ENCODE peak calls at places on chromosome 15, in ten cellular contexts. S, Y, O, T, L, Z, U, J, X and A are unnamed samples. For H3K27me3, the result is how much of the 10 kb centered on the place peaks cover.

GRCh38 chr15:68112711-68113110 is 58.6 kb downstream of the PIAS1 start:
- DNase-seq in L (no peak), T (no peak), S (no peak), U (no peak), Z (no peak), X (no peak), O (no peak), J (no peak), Y (no peak), A (no peak)

GRCh38 chr15:40348471-40348864 is 2.4 kb upstream of the PHGR1 start:
- DNase-seq in S (no peak), J (no peak), Y (no peak), O (no peak), T (no peak), L (no peak), U (no peak), X (no peak), Z (no peak), A (no peak)

GRCh38 chr15:47037003-47037402 is 680.3 kb upstream of the SEMA6D start:
- DNase-seq in T (no peak), U (no peak), Z (no peak), L (no peak), J (no peak), X (no peak), Y (no peak), S (no peak), O (no peak), A (no peak)

GRCh38 chr15:39969871-39970270 is 36.0 kb downstream of the EIF2AK4 start:
- DNase-seq in U (peak), Y (peak), L (peak), X (peak), O (no peak), Z (peak), S (no peak), T (peak), J (no peak), A (peak)

GRCh38 chr15:62559049-62559733 is 394.1 kb upstream of the C2CD4B start:
- DNase-seq in X (no peak), J (no peak), Y (no peak), T (peak), L (no peak), U (peak), O (no peak), Z (no peak), S (no peak), A (peak)

GRCh38 chr15:29449136-29449535 is 179.5 kb upstream of the NSMCE3 start:
- DNase-seq in Z (no peak), X (no peak), O (peak), L (no peak), S (no peak), J (no peak), T (no peak), Y (no peak), U (no peak), A (no peak)

GRCh38 chr15:71219646-71220045 is 104.4 kb downstream of the THSD4 start:
- DNase-seq in U (no peak), Y (no peak), Z (no peak), O (peak), J (peak), X (no peak), L (no peak), T (peak), S (no peak), A (no peak)

GRCh38 chr15:29805043-29805707 is 17.1 kb downstream of the TJP1 start:
- DNase-seq in S (no peak), Z (peak), T (peak), U (peak), X (no peak), J (peak), L (no peak), O (no peak), Y (peak), A (no peak)

GRCh38 chr15:43260011-43260615 is 6.6 kb downstream of the TGM5 start:
- DNase-seq in L (no peak), Y (no peak), S (no peak), J (no peak), O (no peak), Z (no peak), X (no peak), T (no peak), U (no peak), A (no peak)

GRCh38 chr15:88648357-88649214 is 9.8 kb downstream of the ISG20 start:
- DNase-seq in U (no peak), Y (no peak), X (no peak), S (no peak), T (no peak), L (no peak), J (no peak), Z (peak), O (no peak), A (peak)

GRCh38 chr15:101000271-101000681 is 81.1 kb downstream of the LRRK1 start:
- DNase-seq in O (no peak), S (no peak), X (no peak), T (peak), J (no peak), U (no peak), L (no peak), Y (no peak), Z (no peak), A (no peak)

GRCh38 chr15:22947101-22948000 is 32.8 kb downstream of the CYFIP1 start:
- DNase-seq in Y (no peak), Z (no peak), X (no peak), J (no peak), S (no peak), L (no peak), T (no peak), U (no peak), O (no peak), A (no peak)

GRCh38 chr15:70271422-70272088 is 173.8 kb upstream of the TLE3 start:
- DNase-seq in L (peak), T (peak), Y (peak), X (peak), U (no peak), J (peak), S (no peak), Z (no peak), O (peak), A (no peak)

GRCh38 chr15:28131400-28131799 is 32.3 kb upstream of the OCA2 start:
- DNase-seq in L (no peak), O (no peak), S (no peak), X (no peak), U (no peak), J (no peak), T (no peak), Z (no peak), Y (no peak), A (no peak)

GRCh38 chr15:80242802-80243201 is 9.2 kb downstream of the CTXND1 start:
- DNase-seq in T (no peak), Z (no peak), L (no peak), Y (no peak), U (no peak), O (no peak), S (no peak), X (no peak), J (no peak), A (no peak)

GRCh38 chr15:69798481-69799315 is 299.0 kb downstream of the TLE3 start:
- DNase-seq in T (peak), U (no peak), J (no peak), O (no peak), X (no peak), Y (peak), S (no peak), Z (no peak), L (no peak), A (no peak)

GRCh38 chr15:66505430-66505811 is 295 bp downstream of the ZWILCH start:
- DNase-seq in Z (no peak), Y (no peak), U (no peak), T (no peak), O (peak), X (no peak), J (no peak), L (no peak), S (no peak), A (no peak)

GRCh38 chr15:91473894-91474293 is 373.8 kb downstream of the SV2B start:
- DNase-seq in Z (no peak), L (no peak), S (no peak), U (no peak), X (no peak), O (no peak), T (peak), J (peak), Y (no peak), A (no peak)

GRCh38 chr15:48632651-48633050 is 12.9 kb downstream of the FBN1 start:
- DNase-seq in U (no peak), O (no peak), S (no peak), Z (no peak), L (no peak), X (no peak), Y (no peak), J (no peak), T (no peak), A (no peak)

GRCh38 chr15:40452296-40453090 is 11.7 kb downstream of the BAHD1 start:
- DNase-seq in Y (no peak), T (no peak), U (no peak), O (no peak), L (no peak), S (no peak), X (no peak), J (no peak), Z (no peak), A (peak)

GRCh38 chr15:41494922-41495735 is 1.5 kb downstream of the ITPKA start:
- DNase-seq in Z (peak), T (no peak), J (no peak), O (peak), X (no peak), Y (no peak), L (no peak), U (no peak), S (no peak), A (peak)

GRCh38 chr15:55695432-55695831 is 47.5 kb downstream of the PRTG start:
- DNase-seq in U (no peak), O (peak), S (no peak), X (no peak), Y (no peak), T (no peak), J (no peak), L (no peak), Z (no peak), A (no peak)

GRCh38 chr15:92952451-92952850 is 52.3 kb downstream of the CHD2 start:
- DNase-seq in Z (no peak), T (no peak), U (no peak), J (no peak), O (no peak), L (no peak), Y (no peak), X (no peak), S (no peak), A (no peak)
- H3K27ac ChIP-seq in Z (no peak), T (peak), U (no peak), J (no peak), O (peak), L (no peak), Y (no peak), X (peak), S (no peak), A (no peak)

DNA sequence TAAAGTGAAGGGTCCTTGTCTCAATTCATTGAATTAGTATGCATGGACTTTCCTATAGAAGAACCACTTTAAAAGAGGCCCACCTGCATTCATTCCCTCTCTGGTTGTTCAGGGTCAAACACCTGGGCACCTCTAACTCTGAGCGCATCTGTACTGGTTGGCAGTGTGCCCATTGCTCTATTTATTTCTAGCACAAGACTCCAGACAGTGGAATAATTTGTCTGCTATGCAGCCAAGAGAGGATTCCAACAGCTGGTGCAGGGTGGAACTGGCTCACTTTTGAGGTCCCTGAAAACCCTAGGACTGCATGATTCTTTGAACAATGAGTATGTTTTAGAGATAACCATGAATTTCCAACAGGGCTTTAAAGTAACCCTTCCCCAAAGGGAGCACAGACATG is 57.9 kb downstream of the CCDC33 start:
- DNase-seq in Y (no peak), U (no peak), J (no peak), T (no peak), X (no peak), L (no peak), Z (no peak), S (no peak), O (no peak), A (no peak)
- H3K27me3 ChIP-seq in Y (under half), U (under half), J (under half), T (under half), X (under half), L (under half), Z (under half), S (under half), O (half or more), A (under half)

GRCh38 chr15:26869628-26870027 is 2.8 kb downstream of the GABRA5 start:
- DNase-seq in S (no peak), Y (no peak), T (no peak), X (no peak), L (no peak), U (no peak), O (no peak), J (no peak), Z (no peak), A (no peak)

GRCh38 chr15:26867199-26868007 is 541 bp downstream of the GABRA5 start:
- DNase-seq in J (no peak), L (no peak), Y (no peak), O (peak), Z (no peak), S (no peak), U (no peak), T (no peak), X (no peak), A (no peak)

GRCh38 chr15:26866298-26867198 is at the start of gene GABRA5:
- DNase-seq in L (no peak), X (no peak), T (peak), Z (no peak), S (no peak), O (peak), Y (no peak), J (no peak), U (no peak), A (no peak)

GRCh38 chr15:26868029-26868685 is 1.3 kb downstream of the GABRA5 start:
- DNase-seq in O (no peak), X (no peak), L (no peak), S (no peak), U (no peak), Y (no peak), T (no peak), Z (no peak), J (no peak), A (no peak)

DNA sequence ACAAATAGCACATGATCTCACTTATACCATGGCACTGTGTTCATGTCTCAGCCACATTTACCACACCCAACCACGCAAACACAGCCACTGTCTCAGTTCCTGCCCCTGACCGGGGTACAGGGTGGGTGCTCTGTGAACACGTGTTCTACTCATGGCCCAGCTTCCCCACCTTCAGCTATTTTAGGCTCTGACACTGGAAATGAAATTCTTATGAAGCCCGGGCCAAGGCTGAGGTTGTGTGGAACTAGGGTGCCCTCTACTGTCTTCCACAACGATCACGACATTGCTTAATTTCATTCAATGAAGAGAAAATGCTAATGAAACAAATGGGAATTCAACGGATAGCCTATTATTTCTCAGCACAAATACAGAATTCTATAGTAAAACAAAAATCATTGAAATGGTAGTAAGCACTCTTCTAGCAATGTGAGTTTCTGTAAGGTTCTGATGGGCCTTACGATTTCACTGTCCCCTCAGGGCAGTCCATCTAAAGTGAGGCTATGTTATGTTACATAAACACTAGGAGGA is 2.1 kb upstream of the GABRA5 start:
- DNase-seq in S (peak), Y (peak), X (no peak), T (peak), L (no peak), J (no peak), Z (no peak), U (peak), O (peak), A (peak)
- H3K27ac ChIP-seq in S (no peak), Y (no peak), X (no peak), T (no peak), L (no peak), J (no peak), Z (no peak), U (no peak), O (no peak), A (no peak)

DNA sequence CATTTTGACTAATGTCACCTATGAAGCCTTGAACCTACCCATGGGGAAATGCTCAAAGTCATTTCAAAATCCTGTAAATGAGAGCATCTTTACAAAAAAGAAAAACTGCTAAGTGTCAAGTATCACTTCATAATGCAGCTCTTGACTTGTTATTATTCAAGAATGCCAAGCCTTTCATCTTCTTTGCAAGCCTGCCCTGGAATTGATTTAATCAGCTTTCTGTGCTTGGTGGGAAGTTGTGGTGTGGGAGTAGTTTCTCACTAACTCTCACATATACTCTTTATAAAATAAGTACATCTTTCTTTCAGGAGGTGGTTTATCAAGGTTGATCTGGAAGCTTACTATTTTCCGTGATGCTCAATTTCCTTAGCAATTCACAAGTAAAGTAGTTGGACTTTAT is 43.6 kb downstream of the RYR3 start:
- DNase-seq in Y (no peak), X (no peak), T (no peak), S (no peak), U (no peak), O (no peak), J (no peak), Z (no peak), L (no peak), A (no peak)
- H3K27me3 ChIP-seq in Y (under half), X (under half), T (under half), S (under half), U (under half), O (under half), J (under half), Z (under half), L (under half), A (under half)